ENCODE peak calls at places on chromosomes 1 and 21, in five cellular contexts. T is neuronal stem cell, W is mesendoderm, S is IMR-90, Y is H9. U is an unnamed sample. For H3K27me3, the result is how much of the 10 kb centered on the place peaks cover.

GRCh38 chr1:157803851-157804250 is 16.1 kb downstream of the FCRL1 start:
- DNase-seq in T (no peak), W (no peak), S (no peak), Y (no peak), U (peak)

GRCh38 chr1:18243503-18244175 is 136.0 kb downstream of the IGSF21 start:
- DNase-seq in T (no peak), W (no peak), S (no peak), Y (no peak), U (no peak)

GRCh38 chr1:223153177-223154119 is 10.4 kb upstream of the TLR5 start:
- DNase-seq in T (no peak), W (peak), S (peak), Y (no peak), U (no peak)

GRCh38 chr1:234841710-234842231 is 231.8 kb upstream of the IRF2BP2 start:
- DNase-seq in T (no peak), W (no peak), S (peak), Y (no peak), U (peak)

GRCh38 chr1:164605254-164606091 is 46.5 kb downstream of the PBX1 start:
- DNase-seq in T (no peak), W (no peak), S (no peak), Y (no peak), U (no peak)

GRCh38 chr1:25651036-25651640 is 34.5 kb downstream of the MAN1C1 start:
- DNase-seq in T (no peak), W (no peak), S (no peak), Y (peak), U (no peak)

GRCh38 chr1:209455133-209455532 is 128.4 kb upstream of the CAMK1G start:
- DNase-seq in T (no peak), W (peak), S (peak), Y (no peak), U (no peak)

GRCh38 chr1:205441318-205441633 is 14.6 kb downstream of the BLACAT1 start:
- DNase-seq in T (no peak), W (no peak), S (no peak), Y (no peak), U (no peak)

GRCh38 chr1:211828584-211829342 is 1.8 kb downstream of the LPGAT1 start:
- DNase-seq in T (no peak), W (no peak), S (peak), Y (no peak), U (no peak)

GRCh38 chr1:197469620-197470210 is 201.7 kb downstream of the CRB1 start:
- DNase-seq in T (no peak), W (no peak), S (no peak), Y (no peak), U (no peak)

GRCh38 chr1:9455487-9456237 is 83.6 kb upstream of the SLC25A33 start:
- DNase-seq in T (peak), W (peak), S (peak), Y (peak), U (peak)

GRCh38 chr1:224541072-224541790 is 74.9 kb upstream of the CNIH3 start:
- DNase-seq in T (no peak), W (no peak), S (no peak), Y (no peak), U (no peak)

GRCh38 chr1:95467036-95467435 is 233.0 kb downstream of the RWDD3 start:
- DNase-seq in T (no peak), W (no peak), S (no peak), Y (no peak), U (no peak)

GRCh38 chr21:43925609-43926008 is 60.6 kb downstream of the AGPAT3 start:
- DNase-seq in T (no peak), W (no peak), S (no peak), Y (no peak), U (no peak)

GRCh38 chr1:37721565-37721964 is 29.2 kb downstream of the CDCA8 start:
- DNase-seq in T (no peak), W (no peak), S (no peak), Y (peak), U (no peak)

GRCh38 chr1:101781437-101781836 is 215.3 kb downstream of the OLFM3 start:
- DNase-seq in T (no peak), W (no peak), S (no peak), Y (no peak), U (no peak)

GRCh38 chr1:49627781-49628180 is 396.0 kb downstream of the AGBL4 start:
- DNase-seq in T (no peak), W (no peak), S (no peak), Y (no peak), U (no peak)

GRCh38 chr1:183806086-183806485 is 1.2 kb downstream of the RGL1 start:
- DNase-seq in T (no peak), W (no peak), S (peak), Y (no peak), U (no peak)

GRCh38 chr21:27578741-27579265 is 611.9 kb upstream of the ADAMTS5 start:
- DNase-seq in T (no peak), W (no peak), S (no peak), Y (no peak), U (no peak)

GRCh38 chr1:15958111-15958510 is 17.8 kb downstream of the ZBTB17 start:
- DNase-seq in T (no peak), W (no peak), S (no peak), Y (no peak), U (no peak)

GRCh38 chr21:44006017-44006624 is 6.0 kb upstream of the TRAPPC10 start:
- DNase-seq in T (no peak), W (no peak), S (peak), Y (no peak), U (peak)

GRCh38 chr1:13523780-13524477 is 10.1 kb upstream of the LRRC38 start:
- DNase-seq in T (no peak), W (peak), S (no peak), Y (peak), U (no peak)

GRCh38 chr1:31959521-31959920 is 21.4 kb upstream of the PTP4A2 start:
- DNase-seq in T (no peak), W (no peak), S (no peak), Y (no peak), U (no peak)

GRCh38 chr1:20962576-20963258 is 175.6 kb upstream of the HP1BP3 start:
- DNase-seq in T (no peak), W (no peak), S (no peak), Y (no peak), U (no peak)

GRCh38 chr1:159854101-159854692 is 8.3 kb downstream of the VSIG8 start:
- DNase-seq in T (peak), W (peak), S (no peak), Y (peak), U (no peak)

GRCh38 chr1:14880456-14881316 is 272.9 kb upstream of the TMEM51 start:
- DNase-seq in T (no peak), W (no peak), S (peak), Y (no peak), U (peak)

GRCh38 chr1:44170281-44170823 is 28.9 kb upstream of the KLF18 start:
- DNase-seq in T (no peak), W (peak), S (peak), Y (no peak), U (no peak)

GRCh38 chr1:108057536-108057935 is 92.6 kb upstream of the VAV3 start:
- DNase-seq in T (no peak), W (peak), S (no peak), Y (peak), U (no peak)

GRCh38 chr1:154992721-154993571 is 440 bp upstream of the LENEP start:
- DNase-seq in T (no peak), W (peak), S (peak), Y (peak), U (no peak)

GRCh38 chr1:216461466-216461865 is 38.2 kb upstream of the USH2A start:
- DNase-seq in T (no peak), W (peak), S (peak), Y (no peak), U (peak)

GRCh38 chr1:228416217-228416971 is at the start of gene TRIM17:
- DNase-seq in T (peak), W (peak), S (no peak), Y (peak), U (peak)

DNA sequence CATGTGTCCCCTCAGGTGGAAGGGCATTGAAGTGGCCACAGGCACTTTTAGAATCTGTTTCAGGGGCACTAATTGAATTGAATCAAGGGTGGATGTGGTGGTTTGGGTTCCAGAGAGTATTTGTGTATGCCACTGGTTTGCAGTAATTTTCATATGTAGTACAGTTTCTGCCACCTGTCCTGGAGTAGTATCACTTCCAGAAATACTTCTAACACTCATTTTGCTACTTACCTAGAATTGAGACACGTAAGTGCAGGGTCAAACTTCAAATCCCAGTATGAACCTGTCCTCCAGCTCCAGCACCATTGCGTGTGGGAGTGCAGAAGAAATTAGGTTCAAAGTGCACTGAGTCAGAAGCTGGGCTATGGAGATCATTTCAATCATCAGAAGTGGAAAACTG is 26.8 kb downstream of the RSPH1 start:
- DNase-seq in T (no peak), W (no peak), S (no peak), Y (no peak), U (no peak)
- H3K9ac ChIP-seq in T (no peak), W (no peak), S (no peak), Y (no peak), U (no peak)

DNA sequence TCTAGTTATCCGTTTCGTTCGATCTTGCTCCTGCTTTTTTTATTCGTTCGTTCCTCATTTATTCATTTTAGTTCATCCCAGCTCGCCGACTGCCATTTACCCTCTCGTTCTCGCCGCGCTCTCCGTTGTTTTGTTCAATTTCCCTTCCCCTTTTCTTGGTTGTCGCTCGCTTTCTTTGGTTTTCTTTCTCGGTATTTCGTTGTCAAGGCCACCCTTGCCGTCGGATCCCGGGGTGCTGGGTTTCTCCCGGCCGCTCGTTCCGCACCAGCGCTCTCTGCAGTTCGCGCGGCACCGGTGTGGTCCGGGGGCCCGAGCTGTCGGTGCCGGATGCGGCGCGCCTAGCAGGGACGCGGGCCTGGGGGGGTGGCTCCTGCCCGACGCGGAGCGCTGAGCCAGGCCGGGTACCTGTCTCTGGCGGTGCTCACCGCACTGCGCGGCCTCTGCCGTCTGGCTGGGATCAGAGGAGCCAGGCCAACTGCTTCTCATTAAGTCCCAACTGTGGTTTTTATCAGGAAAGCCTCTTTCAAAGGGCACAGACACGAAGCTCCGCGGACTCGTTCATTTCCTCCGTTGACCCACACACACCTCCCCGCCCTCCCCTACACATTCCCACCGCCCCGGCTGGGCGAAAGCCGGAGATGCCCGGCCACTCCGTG is 1.7 kb downstream of the ALX3 start:
- DNase-seq in T (no peak), W (no peak), S (no peak), Y (peak), U (no peak)
- H3K27me3 ChIP-seq in T (half or more), W (half or more), S (half or more), Y (half or more), U (half or more)

GRCh38 chr1:180230791-180231505 is 884 bp downstream of the LHX4 start:
- DNase-seq in T (no peak), W (peak), S (peak), Y (peak), U (peak)
- H2BK5ac ChIP-seq in T (no peak), W (no peak), S (no peak), Y (no peak), U (no peak)

GRCh38 chr21:37240978-37241377 is 26.2 kb downstream of the VPS26C start:
- DNase-seq in T (no peak), W (no peak), S (no peak), Y (no peak), U (no peak)

GRCh38 chr21:37237346-37237745 is 29.8 kb downstream of the VPS26C start:
- DNase-seq in T (no peak), W (no peak), S (no peak), Y (no peak), U (no peak)

GRCh38 chr21:37233551-37234146 is 33.5 kb downstream of the VPS26C start:
- DNase-seq in T (no peak), W (no peak), S (no peak), Y (no peak), U (no peak)

GRCh38 chr21:37241426-37241825 is 25.7 kb downstream of the VPS26C start:
- DNase-seq in T (no peak), W (no peak), S (no peak), Y (no peak), U (no peak)

GRCh38 chr21:37237764-37238163 is 29.4 kb downstream of the VPS26C start:
- DNase-seq in T (no peak), W (no peak), S (no peak), Y (no peak), U (no peak)
- H3K9ac ChIP-seq in T (no peak), W (no peak), S (no peak), Y (no peak), U (no peak)

GRCh38 chr1:19866758-19867157 is 15.4 kb upstream of the OTUD3 start:
- DNase-seq in T (no peak), W (peak), S (no peak), Y (no peak), U (peak)

GRCh38 chr1:19862944-19863343 is 19.3 kb upstream of the OTUD3 start:
- DNase-seq in T (no peak), W (no peak), S (no peak), Y (no peak), U (no peak)

GRCh38 chr1:19866029-19866428 is 16.2 kb upstream of the OTUD3 start:
- DNase-seq in T (no peak), W (no peak), S (no peak), Y (no peak), U (peak)

GRCh38 chr1:19863804-19864203 is 18.4 kb upstream of the OTUD3 start:
- DNase-seq in T (no peak), W (no peak), S (peak), Y (no peak), U (peak)

GRCh38 chr1:19864304-19865160 is 17.7 kb upstream of the OTUD3 start:
- DNase-seq in T (no peak), W (no peak), S (no peak), Y (no peak), U (no peak)
- H3K27me3 ChIP-seq in T (under half), W (under half), S (under half), Y (under half), U (under half)

DNA sequence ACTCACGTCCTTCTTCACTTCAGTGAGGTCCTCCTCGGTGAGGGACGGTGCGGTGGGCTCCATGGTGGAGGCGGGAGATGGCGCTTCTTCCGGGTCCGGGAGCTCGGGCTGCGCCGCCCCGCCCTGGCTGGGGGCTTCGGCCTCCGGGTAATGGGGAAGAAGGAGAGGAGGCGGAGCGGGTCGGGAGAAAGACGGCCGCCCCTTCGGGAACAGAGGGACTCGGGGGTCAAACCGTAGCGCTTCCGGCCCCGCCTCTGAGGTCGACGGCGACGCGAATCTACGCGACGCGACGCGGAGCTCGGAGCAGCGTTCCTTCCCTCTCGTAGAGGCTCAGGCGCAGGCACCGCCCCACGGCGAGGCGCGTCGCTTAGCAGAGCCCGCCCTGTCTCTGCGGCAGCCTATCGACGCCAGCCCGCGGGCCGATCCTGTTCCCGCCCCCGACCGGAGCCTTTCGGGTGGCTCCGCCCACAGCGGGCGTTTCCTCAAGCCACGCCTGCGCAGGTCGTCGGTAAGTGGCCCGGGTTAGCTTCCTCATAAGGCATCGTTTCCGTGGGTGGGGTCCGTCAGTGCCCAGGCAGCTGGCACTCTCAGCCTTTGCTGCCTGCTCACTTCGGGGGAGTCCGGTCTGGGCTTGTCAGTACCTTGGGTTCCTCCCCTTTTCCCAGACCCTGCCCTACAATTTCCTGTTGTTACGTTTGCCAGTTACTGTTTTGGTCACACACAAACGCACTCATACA is at the start of gene BCL10:
- DNase-seq in T (peak), W (peak), S (peak), Y (peak), U (peak)
- H2BK5ac ChIP-seq in T (no peak), W (no peak), S (peak), Y (no peak), U (peak)

GRCh38 chr21:41171210-41171609 is 3.2 kb downstream of the BACE2 start:
- DNase-seq in T (no peak), W (no peak), S (no peak), Y (no peak), U (no peak)
- H3K9ac ChIP-seq in T (no peak), W (no peak), S (no peak), Y (no peak), U (no peak)

GRCh38 chr21:37909936-37910335 is 6.3 kb downstream of the KCNJ6 start:
- DNase-seq in T (no peak), W (peak), S (no peak), Y (no peak), U (no peak)
- H3K27me3 ChIP-seq in T (under half), W (under half), S (under half), Y (under half), U (under half)

U was measured in trophoblast cell.